ENCODE peak calls at places on chromosomes 3 and 15, in seven cellular contexts. D is upper lobe of left lung, F is spleen, L is sigmoid colon, V is IMR-90, K is HCT116, T is cardiac muscle cell. P is an unnamed sample.

GRCh38 chr15:37106490-37107001 is 6.2 kb upstream of the MEIS2 start:
- DNase-seq in D (no peak), L (peak), T (peak), V (peak), K (no peak), F (peak), P (no peak)

GRCh38 chr3:138365991-138366759 is 17.8 kb downstream of the MRAS start:
- DNase-seq in D (no peak), K (no peak), T (no peak), F (peak), V (no peak), L (peak), P (no peak)

GRCh38 chr3:94416768-94417167 is 353.9 kb downstream of the NSUN3 start:
- DNase-seq in V (peak), L (no peak), F (no peak), K (no peak), T (no peak), D (no peak), P (no peak)

GRCh38 chr3:162538906-162539305 is 1042.3 kb downstream of the OTOL1 start:
- DNase-seq in F (no peak), K (no peak), L (no peak), V (peak), D (no peak), T (peak), P (no peak)

GRCh38 chr3:177050466-177051237 is 146.6 kb downstream of the TBL1XR1 start:
- DNase-seq in K (peak), F (no peak), L (no peak), D (no peak), V (peak), T (peak), P (no peak)

GRCh38 chr3:160544837-160545236 is 20.5 kb downstream of the KPNA4 start:
- DNase-seq in F (no peak), V (no peak), L (no peak), T (peak), D (no peak), K (no peak), P (no peak)

GRCh38 chr15:97968380-97968779 is 7.9 kb downstream of the ARRDC4 start:
- DNase-seq in V (peak), K (no peak), T (peak), L (no peak), D (no peak), F (no peak), P (no peak)

GRCh38 chr3:50365080-50365841 is 5.9 kb upstream of the TMEM115 start:
- DNase-seq in F (peak), T (peak), D (peak), V (peak), K (peak), L (peak), P (peak)

GRCh38 chr3:158221426-158221825 is 111.5 kb downstream of the RSRC1 start:
- DNase-seq in V (peak), F (no peak), K (no peak), D (no peak), L (no peak), T (no peak), P (no peak)

GRCh38 chr15:29711531-29711930 is 110.7 kb downstream of the TJP1 start:
- DNase-seq in F (no peak), D (no peak), T (no peak), V (no peak), L (no peak), K (no peak), P (no peak)

GRCh38 chr3:114447545-114447944 is 153.7 kb downstream of the TIGIT start:
- DNase-seq in K (no peak), L (no peak), D (no peak), T (no peak), V (no peak), F (no peak), P (no peak)

GRCh38 chr3:30605706-30606300 is 598 bp upstream of the TGFBR2 start:
- DNase-seq in T (no peak), D (no peak), L (no peak), V (no peak), K (no peak), F (no peak), P (no peak)

GRCh38 chr3:172513488-172513887 is 9.7 kb downstream of the TNFSF10 start:
- DNase-seq in K (no peak), L (no peak), T (peak), V (peak), F (no peak), D (no peak), P (no peak)

GRCh38 chr15:38895326-38896282 is 331.0 kb upstream of the RASGRP1 start:
- DNase-seq in D (no peak), F (no peak), V (peak), T (peak), K (no peak), L (no peak), P (no peak)

GRCh38 chr3:10945683-10946287 is 46.8 kb upstream of the SLC6A1 start:
- DNase-seq in F (peak), V (peak), D (no peak), T (peak), K (peak), L (peak), P (no peak)

GRCh38 chr3:83033123-83033522 is 1271.7 kb upstream of the GBE1 start:
- DNase-seq in D (no peak), F (no peak), L (no peak), K (no peak), V (no peak), T (no peak), P (no peak)

GRCh38 chr15:40034186-40034946 is 4.6 kb downstream of the SRP14 start:
- DNase-seq in L (no peak), F (no peak), K (no peak), T (no peak), V (no peak), D (no peak), P (no peak)

GRCh38 chr3:135918600-135918999 is 46.9 kb upstream of the PPP2R3A start:
- DNase-seq in D (no peak), V (peak), F (no peak), L (no peak), K (peak), T (peak), P (no peak)

GRCh38 chr3:70811880-70812279 is 499.4 kb upstream of the MDFIC2 start:
- DNase-seq in V (peak), K (no peak), F (no peak), D (no peak), T (peak), L (peak), P (no peak)

GRCh38 chr3:98972720-98973119 is 71.2 kb upstream of the DCBLD2 start:
- DNase-seq in L (no peak), D (no peak), F (no peak), K (no peak), T (no peak), V (no peak), P (no peak)

GRCh38 chr3:14497321-14497720 is 42.8 kb downstream of the GRIP2 start:
- DNase-seq in K (no peak), D (no peak), T (no peak), L (no peak), F (peak), V (no peak), P (no peak)

GRCh38 chr3:14208977-14209394 is 30.4 kb downstream of the LSM3 start:
- DNase-seq in D (no peak), F (no peak), K (no peak), T (peak), V (peak), L (no peak), P (no peak)

GRCh38 chr3:51384145-51384729 is 854 bp upstream of the MANF start:
- DNase-seq in L (peak), K (no peak), V (no peak), T (no peak), D (peak), F (peak), P (no peak)

GRCh38 chr15:99085413-99086326 is 19.2 kb upstream of the SYNM start:
- DNase-seq in V (peak), D (no peak), F (no peak), L (no peak), T (no peak), K (no peak), P (no peak)

GRCh38 chr3:129824926-129825541 is 68.5 kb downstream of the TMCC1 start:
- DNase-seq in V (peak), K (peak), L (no peak), F (no peak), T (peak), D (no peak), P (no peak)

GRCh38 chr15:52159645-52160044 is 31.5 kb downstream of the GNB5 start:
- DNase-seq in L (no peak), F (no peak), V (no peak), T (no peak), K (no peak), D (no peak), P (no peak)

GRCh38 chr15:90315276-90315982 is 36.7 kb upstream of the ZNF774 start:
- DNase-seq in V (peak), L (peak), F (no peak), D (no peak), K (no peak), T (peak), P (peak)

GRCh38 chr3:90010341-90010740 is 902.9 kb downstream of the EPHA3 start:
- DNase-seq in V (peak), F (no peak), T (peak), L (no peak), K (no peak), D (no peak), P (no peak)

GRCh38 chr3:8663177-8664061 is 18.8 kb upstream of the SSUH2 start:
- DNase-seq in K (peak), D (no peak), T (peak), F (no peak), V (peak), L (no peak), P (no peak)

GRCh38 chr3:131083190-131083863 is 56.6 kb downstream of the NEK11 start:
- DNase-seq in L (peak), K (no peak), F (peak), V (no peak), D (peak), T (peak), P (no peak)

GRCh38 chr3:99842826-99843589 is 25.3 kb downstream of the CMSS1 start:
- DNase-seq in D (no peak), K (peak), L (no peak), F (no peak), V (peak), T (peak), P (no peak)

GRCh38 chr3:190038050-190038631 is 82.6 kb downstream of the P3H2 start:
- DNase-seq in V (peak), F (no peak), K (peak), D (peak), L (peak), T (peak), P (no peak)

GRCh38 chr3:77039606-77040553 is at the start of gene ROBO2:
- DNase-seq in F (peak), D (peak), V (peak), L (peak), T (peak), K (no peak), P (no peak)

GRCh38 chr3:128502712-128503111 is 9.7 kb upstream of the GATA2 start:
- DNase-seq in V (no peak), L (no peak), F (peak), D (no peak), T (no peak), K (no peak), P (no peak)

GRCh38 chr3:147838650-147839049 is 429.5 kb downstream of the ZIC1 start:
- DNase-seq in K (peak), L (no peak), V (peak), T (peak), D (no peak), F (no peak), P (no peak)

GRCh38 chr15:87287156-87287555 is 969.4 kb downstream of the NTRK3 start:
- DNase-seq in K (no peak), V (peak), D (no peak), T (peak), L (no peak), F (no peak), P (no peak)

GRCh38 chr3:22159004-22159695 is 408.1 kb upstream of the ZNF385D start:
- DNase-seq in T (no peak), V (no peak), F (no peak), L (no peak), K (no peak), D (no peak), P (no peak)

DNA sequence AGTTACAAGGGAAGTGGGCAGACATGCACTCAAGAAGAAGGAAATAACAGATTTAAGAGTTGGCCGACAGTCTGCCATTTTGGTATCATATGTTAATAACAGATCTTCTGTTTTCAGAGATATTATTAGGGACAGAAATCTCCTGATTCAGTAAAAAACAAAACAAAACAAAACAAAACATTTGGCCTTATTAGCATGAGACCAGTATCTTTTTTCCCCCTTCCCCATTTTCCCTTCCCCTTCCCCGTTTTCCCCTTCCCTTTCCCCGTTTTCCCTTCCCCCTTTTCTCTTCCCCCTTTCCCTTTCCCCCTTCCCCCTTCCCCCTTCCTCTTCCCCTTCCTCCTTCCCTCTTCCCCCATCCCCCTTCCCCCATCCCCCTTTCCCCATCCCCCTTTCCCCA is 39.4 kb downstream of the BBS4 start:
- DNase-seq in T (no peak), K (no peak), V (no peak), L (no peak), F (no peak), D (no peak), P (no peak)
- TF ChIP-seq CTCF in T (no peak), K (no peak), V (no peak), L (no peak), F (no peak), D (no peak), P (no peak)

GRCh38 chr3:188299068-188299467 is 145.1 kb downstream of the LPP start:
- DNase-seq in L (no peak), V (no peak), K (no peak), F (no peak), D (no peak), T (no peak), P (no peak)

GRCh38 chr3:188301147-188301546 is 147.2 kb downstream of the LPP start:
- DNase-seq in D (no peak), F (no peak), L (no peak), V (no peak), K (no peak), T (no peak), P (no peak)

GRCh38 chr3:188296761-188297689 is 143.1 kb downstream of the LPP start:
- DNase-seq in F (no peak), T (peak), V (peak), K (no peak), D (no peak), L (no peak), P (no peak)

GRCh38 chr3:188298585-188298984 is 144.6 kb downstream of the LPP start:
- DNase-seq in T (no peak), K (no peak), L (no peak), F (no peak), D (no peak), V (no peak), P (no peak)

GRCh38 chr3:188299713-188300112 is 145.8 kb downstream of the LPP start:
- DNase-seq in L (no peak), F (no peak), T (no peak), D (no peak), V (no peak), K (no peak), P (no peak)
- H3K27ac ChIP-seq in L (peak), F (no peak), T (no peak), D (no peak), V (no peak), K (no peak), P (peak)

DNA sequence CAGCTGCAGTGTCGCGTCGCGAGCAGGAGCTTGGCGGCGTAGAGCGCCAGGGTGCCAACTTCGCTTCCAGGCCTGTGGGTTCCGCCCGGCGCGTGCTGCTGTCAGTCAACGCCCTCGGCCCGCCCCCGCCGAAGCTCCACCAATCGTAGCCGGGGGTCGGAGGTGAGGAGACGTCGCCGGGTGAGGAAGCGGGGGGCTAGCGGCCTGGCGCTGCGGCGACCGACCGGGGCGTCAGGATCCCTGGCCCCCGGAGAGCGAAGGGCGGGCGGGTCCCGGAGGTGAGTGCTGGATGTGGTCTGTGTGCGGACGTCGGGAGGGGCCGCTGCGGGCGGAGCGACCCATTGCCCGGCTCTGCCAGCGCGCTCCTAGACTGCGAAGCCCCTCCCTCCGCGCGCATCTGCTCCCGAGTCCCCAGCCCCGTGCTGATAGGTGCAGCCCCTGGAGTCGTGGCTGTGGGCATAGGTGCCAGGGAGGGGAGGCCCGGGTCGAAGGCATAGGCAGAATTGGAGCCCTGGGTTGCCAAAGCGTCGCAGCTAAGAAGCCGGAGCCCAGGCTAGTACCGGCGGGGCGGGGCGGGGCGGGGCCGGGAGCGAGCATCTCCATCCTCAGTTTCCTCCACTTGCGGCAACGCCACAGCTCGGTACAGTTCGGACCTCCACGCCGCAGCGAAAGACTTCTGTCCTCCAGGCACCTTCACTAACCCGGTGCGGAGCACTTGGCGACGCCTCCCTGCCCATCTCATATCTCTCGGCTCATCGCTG is at the start of gene NXPE3:
- DNase-seq in D (peak), T (peak), L (peak), V (peak), F (peak), K (peak), P (peak)
- TF ChIP-seq CTCF in D (no peak), T (no peak), L (no peak), V (no peak), F (peak), K (no peak), P (no peak)

DNA sequence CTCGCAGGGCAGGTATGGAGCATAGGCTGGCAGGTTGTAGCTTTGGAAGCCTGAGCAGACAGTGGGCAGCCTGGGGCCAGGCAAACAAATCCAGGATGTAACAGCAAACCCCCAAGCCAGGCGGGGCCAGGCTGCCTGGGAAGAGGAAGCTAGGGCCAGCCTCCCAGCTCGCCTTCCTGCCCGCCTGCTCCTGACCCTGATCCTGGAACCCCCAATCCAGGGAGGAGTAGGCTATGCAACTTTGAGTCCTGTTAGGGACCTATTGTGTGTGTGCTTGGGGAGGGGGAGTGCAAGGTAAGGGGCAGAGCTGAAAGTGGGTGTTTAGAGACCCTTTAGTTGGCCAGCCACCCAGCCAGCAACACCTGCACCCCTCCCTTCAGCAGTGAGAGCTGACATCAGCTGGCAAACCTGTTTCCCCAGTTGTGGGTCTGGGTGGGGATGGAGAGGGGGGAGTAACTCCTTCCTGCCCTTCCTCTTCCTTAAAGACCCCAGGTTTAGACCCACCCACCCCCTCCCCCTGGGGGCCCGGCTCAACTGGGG is 2.5 kb downstream of the NBEAL2 start:
- DNase-seq in V (no peak), T (no peak), K (no peak), F (peak), D (no peak), L (no peak), P (no peak)
- H3K27ac ChIP-seq in V (no peak), T (no peak), K (no peak), F (peak), D (peak), L (peak), P (peak)

GRCh38 chr15:61171190-61171589 is 57.9 kb downstream of the RORA start:
- DNase-seq in L (no peak), F (no peak), V (no peak), D (no peak), K (no peak), T (no peak), P (no peak)

GRCh38 chr15:61172325-61172724 is 56.8 kb downstream of the RORA start:
- DNase-seq in V (no peak), D (no peak), F (no peak), K (no peak), L (no peak), T (no peak), P (no peak)

GRCh38 chr15:61173899-61174689 is 55.0 kb downstream of the RORA start:
- DNase-seq in L (no peak), V (no peak), D (no peak), K (no peak), T (no peak), F (no peak), P (no peak)

GRCh38 chr15:61169904-61170695 is 59.0 kb downstream of the RORA start:
- DNase-seq in V (no peak), L (no peak), F (no peak), T (no peak), D (no peak), K (no peak), P (no peak)

DNA sequence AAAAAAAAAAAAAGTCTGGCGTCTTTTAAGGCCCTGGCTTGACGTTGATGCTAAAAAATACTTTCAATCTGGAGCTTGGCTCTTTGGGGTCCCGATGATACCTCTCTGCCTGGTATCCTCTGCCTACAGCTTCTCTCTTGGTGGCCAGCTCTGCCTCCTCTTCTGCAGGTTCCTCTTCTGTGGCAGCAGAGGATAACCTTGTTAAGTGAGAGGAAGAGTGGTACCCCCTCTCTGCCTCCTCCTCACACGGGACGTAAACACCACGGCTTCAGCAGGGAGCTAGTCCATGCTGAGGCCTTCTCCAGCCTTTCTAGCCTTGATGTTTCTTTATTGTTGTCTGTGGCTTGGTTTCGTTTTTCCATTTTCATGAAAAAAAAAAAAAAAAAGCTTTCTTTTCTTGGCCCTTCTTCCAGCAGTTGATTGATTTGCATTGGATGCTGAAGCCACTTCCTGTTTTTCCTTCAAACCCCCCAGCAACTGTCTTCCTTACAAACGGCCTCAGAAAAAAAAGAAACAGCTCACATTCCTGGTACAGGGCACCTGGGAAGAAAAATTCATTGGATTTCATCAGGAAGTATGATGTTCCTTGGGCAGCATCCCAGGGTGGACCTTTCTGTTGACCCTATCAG is 59.7 kb downstream of the RORA start:
- DNase-seq in V (no peak), F (no peak), L (no peak), T (no peak), K (no peak), D (no peak), P (no peak)
- TF ChIP-seq CTCF in V (no peak), F (no peak), L (no peak), T (no peak), K (no peak), D (no peak), P (no peak)

GRCh38 chr15:74240002-74240568 is 4.0 kb downstream of the CCDC33 start:
- DNase-seq in K (peak), D (peak), F (peak), L (peak), V (peak), T (peak), P (no peak)

GRCh38 chr15:74238984-74239645 is 3.0 kb downstream of the CCDC33 start:
- DNase-seq in F (no peak), V (no peak), D (no peak), L (no peak), T (no peak), K (no peak), P (no peak)

GRCh38 chr15:74243431-74243830 is 7.3 kb downstream of the CCDC33 start:
- DNase-seq in D (no peak), F (no peak), L (no peak), T (no peak), V (no peak), K (no peak), P (no peak)

GRCh38 chr15:74242296-74242929 is 6.3 kb downstream of the CCDC33 start:
- DNase-seq in T (peak), V (peak), L (no peak), K (peak), F (peak), D (no peak), P (no peak)

GRCh38 chr15:74240897-74241614 is 4.9 kb downstream of the CCDC33 start:
- DNase-seq in K (no peak), L (no peak), V (no peak), F (no peak), D (no peak), T (no peak), P (no peak)
- H3K27ac ChIP-seq in K (peak), L (no peak), V (no peak), F (no peak), D (no peak), T (no peak), P (no peak)

P was measured in esophagus muscularis mucosa.